ENCODE peak calls at places on chromosomes 16 and 17, in six cellular contexts. I is T-helper 2 cell; E is left ventricle myocardium inferior; V is stimulated activated naive CD8-positive, alpha-beta T cell treated with anti-CD3 and anti-CD28 coated beads, Interleukin-15, Interleukin-2, amounts not matched to agents 100 U/mL and 50 U/mL, for 24 hours; T is globus pallidus; N is NCI-H1048. K is an unnamed sample.

GRCh38 chr17:80761421-80761871 is 216.8 kb downstream of the RPTOR start:
- DNase-seq in I (peak; percentile 40), E (no peak), V (peak; percentile 77), T (no peak), N (no peak), K (peak; percentile 55)

GRCh38 chr16:65122974-65123845 is 1.3 kb upstream of the CDH11 start:
- DNase-seq in I (no peak), E (peak; percentile 64), V (no peak), T (peak; percentile 41), N (no peak), K (no peak)

GRCh38 chr16:86768999-86769398 is 190.7 kb downstream of the FOXL1 start:
- DNase-seq in I (no peak), E (no peak), V (no peak), T (no peak), N (no peak), K (no peak)

GRCh38 chr17:52170963-52171572 is 12.6 kb upstream of the CA10 start:
- DNase-seq in I (no peak), E (no peak), V (no peak), T (no peak), N (no peak), K (no peak)

GRCh38 chr16:86261379-86261778 is 248.9 kb upstream of the FOXF1 start:
- DNase-seq in I (no peak), E (no peak), V (no peak), T (no peak), N (no peak), K (no peak)

GRCh38 chr17:78934681-78935418 is 9.7 kb upstream of the TIMP2 start:
- DNase-seq in I (no peak), E (no peak), V (no peak), T (no peak), N (no peak), K (no peak)

GRCh38 chr17:59804910-59805381 is 87.8 kb downstream of the TUBD1 start:
- DNase-seq in I (no peak), E (no peak), V (no peak), T (no peak), N (no peak), K (no peak)

GRCh38 chr16:83247767-83248372 is 559.9 kb upstream of the HSBP1 start:
- DNase-seq in I (no peak), E (no peak), V (no peak), T (peak; percentile 31), N (no peak), K (no peak)

GRCh38 chr17:36934759-36935630 is 2.3 kb upstream of the LHX1 start:
- DNase-seq in I (no peak), E (no peak), V (peak; percentile 40), T (no peak), N (no peak), K (peak; percentile 25)

GRCh38 chr17:11081342-11081741 is 159.7 kb upstream of the SHISA6 start:
- DNase-seq in I (no peak), E (no peak), V (no peak), T (no peak), N (no peak), K (no peak)

GRCh38 chr17:55348749-55349354 is 72.8 kb downstream of the MMD start:
- DNase-seq in I (no peak), E (no peak), V (peak; percentile 37), T (peak; percentile 35), N (no peak), K (peak; percentile 11)

GRCh38 chr17:80716986-80717385 is 172.3 kb downstream of the RPTOR start:
- DNase-seq in I (no peak), E (no peak), V (no peak), T (no peak), N (no peak), K (no peak)

GRCh38 chr16:74439685-74440084 is 18.4 kb upstream of the CLEC18B start:
- DNase-seq in I (no peak), E (no peak), V (no peak), T (no peak), N (no peak), K (no peak)

GRCh38 chr16:66906916-66907836 is 11.5 kb downstream of the CDH16 start:
- DNase-seq in I (no peak), E (no peak), V (no peak), T (no peak), N (no peak), K (no peak)

GRCh38 chr16:72986011-72986410 is 61.9 kb downstream of the ZFHX3 start:
- DNase-seq in I (no peak), E (peak; percentile 82), V (no peak), T (no peak), N (no peak), K (no peak)

GRCh38 chr16:84778720-84779119 is 41.1 kb upstream of the CRISPLD2 start:
- DNase-seq in I (no peak), E (no peak), V (no peak), T (no peak), N (no peak), K (no peak)

GRCh38 chr17:74770498-74771318 is 5.4 kb downstream of the NAT9 start:
- DNase-seq in I (peak; percentile 70), E (peak; percentile 64), V (peak; percentile 76), T (no peak), N (no peak), K (peak; percentile 74)

GRCh38 chr17:19728114-19728495 is 11.7 kb upstream of the SLC47A2 start:
- DNase-seq in I (no peak), E (peak; percentile 88), V (no peak), T (peak; percentile 90), N (no peak), K (no peak)

GRCh38 chr16:57300387-57301125 is 16.1 kb upstream of the PLLP start:
- DNase-seq in I (peak; percentile 97), E (peak; percentile 98), V (peak; percentile 97), T (peak; percentile 100), N (peak; percentile 75), K (peak; percentile 99)

GRCh38 chr17:39979021-39979660 is 1.5 kb upstream of the PSMD3 start:
- DNase-seq in I (no peak), E (no peak), V (no peak), T (no peak), N (no peak), K (no peak)

GRCh38 chr16:77866769-77867168 is 78.4 kb downstream of the VAT1L start:
- DNase-seq in I (no peak), E (no peak), V (no peak), T (no peak), N (no peak), K (no peak)

GRCh38 chr16:75402821-75403475 is 30.4 kb downstream of the CFDP1 start:
- DNase-seq in I (no peak), E (no peak), V (no peak), T (peak; percentile 41), N (no peak), K (no peak)

GRCh38 chr16:30844671-30845449 is 49.0 kb downstream of the BCL7C start:
- DNase-seq in I (peak; percentile 66), E (no peak), V (peak; percentile 87), T (peak; percentile 88), N (peak; percentile 17), K (peak; percentile 82)

GRCh38 chr17:30477758-30478115 is 529 bp downstream of the GOSR1 start:
- DNase-seq in I (no peak), E (no peak), V (no peak), T (peak; percentile 7), N (no peak), K (no peak)

GRCh38 chr17:44906987-44907681 is 7.9 kb upstream of the EFTUD2 start:
- DNase-seq in I (no peak), E (no peak), V (no peak), T (no peak), N (no peak), K (no peak)

GRCh38 chr16:47949276-47949675 is 206.5 kb downstream of the ABCC12 start:
- DNase-seq in I (no peak), E (no peak), V (no peak), T (no peak), N (no peak), K (no peak)

GRCh38 chr17:4163951-4164350 is 21.0 kb downstream of the CYB5D2 start:
- DNase-seq in I (no peak), E (no peak), V (no peak), T (no peak), N (no peak), K (no peak)

GRCh38 chr16:1054660-1055556 is 17.6 kb upstream of the SSTR5 start:
- DNase-seq in I (no peak), E (peak; percentile 70), V (peak; percentile 60), T (peak; percentile 75), N (no peak), K (peak; percentile 22)

GRCh38 chr16:59907671-59908070 is 1173.6 kb upstream of the GOT2 start:
- DNase-seq in I (no peak), E (no peak), V (no peak), T (no peak), N (no peak), K (no peak)

GRCh38 chr16:67396775-67397450 is 3.6 kb upstream of the TPPP3 start:
- DNase-seq in I (no peak), E (no peak), V (no peak), T (no peak), N (no peak), K (no peak)

GRCh38 chr16:54370653-54371052 is 84.1 kb upstream of the IRX3 start:
- DNase-seq in I (no peak), E (peak; percentile 25), V (no peak), T (no peak), N (no peak), K (no peak)

GRCh38 chr16:85004587-85005205 is 6.6 kb downstream of the ZDHHC7 start:
- DNase-seq in I (no peak), E (no peak), V (no peak), T (no peak), N (no peak), K (no peak)